ENCODE peak calls at places on chromosomes 2 and 18, in ten cellular contexts. S is H1, D is cardiac muscle cell, R is OCI-LY7, K is dorsolateral prefrontal cortex, Q is WTC11, U is cardiac fibroblast, X is Calu3, N is pancreas, V is neural progenitor cell. I is an unnamed sample.

GRCh38 chr2:174881678-174882077 is 117.4 kb upstream of the CHRNA1 start:
- DNase-seq in S (no peak), D (no peak), R (no peak), K (no peak), Q (no peak), U (no peak), X (no peak), N (no peak), V (peak; percentile 54), I (no peak)

GRCh38 chr2:179263015-179263414 is 1.6 kb downstream of the SESTD1 start:
- DNase-seq in S (no peak), D (peak; percentile 86), R (no peak), K (no peak), Q (no peak), U (peak; percentile 92), X (no peak), N (no peak), V (no peak), I (no peak)

GRCh38 chr2:239002960-239003932 is 155.4 kb downstream of the TWIST2 start:
- DNase-seq in S (no peak), D (peak; percentile 65), R (no peak), K (no peak), Q (no peak), U (peak; percentile 58), X (no peak), N (no peak), V (no peak), I (no peak)

GRCh38 chr2:241357531-241357930 is 1.4 kb downstream of the FARP2 start:
- DNase-seq in S (no peak), D (no peak), R (peak; percentile 18), K (no peak), Q (no peak), U (no peak), X (no peak), N (no peak), V (no peak), I (no peak)

GRCh38 chr18:48545690-48546365 is 7.0 kb downstream of the CTIF start:
- DNase-seq in S (no peak), D (peak; percentile 73), R (no peak), K (peak; percentile 85), Q (peak; percentile 80), U (peak; percentile 92), X (no peak), N (no peak), V (peak; percentile 95), I (peak; percentile 69)

GRCh38 chr2:15708161-15708560 is 116.5 kb downstream of the DDX1 start:
- DNase-seq in S (no peak), D (no peak), R (no peak), K (no peak), Q (no peak), U (no peak), X (no peak), N (no peak), V (no peak), I (no peak)

GRCh38 chr2:120066708-120067547 is 54.1 kb downstream of the EPB41L5 start:
- DNase-seq in S (no peak), D (peak; percentile 55), R (no peak), K (no peak), Q (no peak), U (peak; percentile 19), X (peak; percentile 34), N (no peak), V (no peak), I (no peak)

GRCh38 chr2:96963316-96963715 is 23.1 kb downstream of the FAM178B start:
- DNase-seq in S (no peak), D (no peak), R (no peak), K (no peak), Q (no peak), U (no peak), X (no peak), N (no peak), V (no peak), I (no peak)

GRCh38 chr2:195532255-195532627 is 124.8 kb upstream of the SLC39A10 start:
- DNase-seq in S (no peak), D (no peak), R (no peak), K (no peak), Q (no peak), U (peak; percentile 30), X (no peak), N (no peak), V (no peak), I (no peak)

GRCh38 chr2:195535911-195536522 is 121.0 kb upstream of the SLC39A10 start:
- DNase-seq in S (no peak), D (no peak), R (peak; percentile 36), K (no peak), Q (no peak), U (no peak), X (no peak), N (no peak), V (no peak), I (no peak)

GRCh38 chr2:195532628-195533271 is 124.3 kb upstream of the SLC39A10 start:
- DNase-seq in S (no peak), D (peak; percentile 37), R (peak; percentile 32), K (no peak), Q (no peak), U (peak; percentile 66), X (no peak), N (no peak), V (no peak), I (no peak)

GRCh38 chr2:195531754-195532153 is 125.3 kb upstream of the SLC39A10 start:
- DNase-seq in S (no peak), D (peak; percentile 70), R (no peak), K (no peak), Q (no peak), U (peak; percentile 41), X (no peak), N (no peak), V (no peak), I (no peak)

DNA sequence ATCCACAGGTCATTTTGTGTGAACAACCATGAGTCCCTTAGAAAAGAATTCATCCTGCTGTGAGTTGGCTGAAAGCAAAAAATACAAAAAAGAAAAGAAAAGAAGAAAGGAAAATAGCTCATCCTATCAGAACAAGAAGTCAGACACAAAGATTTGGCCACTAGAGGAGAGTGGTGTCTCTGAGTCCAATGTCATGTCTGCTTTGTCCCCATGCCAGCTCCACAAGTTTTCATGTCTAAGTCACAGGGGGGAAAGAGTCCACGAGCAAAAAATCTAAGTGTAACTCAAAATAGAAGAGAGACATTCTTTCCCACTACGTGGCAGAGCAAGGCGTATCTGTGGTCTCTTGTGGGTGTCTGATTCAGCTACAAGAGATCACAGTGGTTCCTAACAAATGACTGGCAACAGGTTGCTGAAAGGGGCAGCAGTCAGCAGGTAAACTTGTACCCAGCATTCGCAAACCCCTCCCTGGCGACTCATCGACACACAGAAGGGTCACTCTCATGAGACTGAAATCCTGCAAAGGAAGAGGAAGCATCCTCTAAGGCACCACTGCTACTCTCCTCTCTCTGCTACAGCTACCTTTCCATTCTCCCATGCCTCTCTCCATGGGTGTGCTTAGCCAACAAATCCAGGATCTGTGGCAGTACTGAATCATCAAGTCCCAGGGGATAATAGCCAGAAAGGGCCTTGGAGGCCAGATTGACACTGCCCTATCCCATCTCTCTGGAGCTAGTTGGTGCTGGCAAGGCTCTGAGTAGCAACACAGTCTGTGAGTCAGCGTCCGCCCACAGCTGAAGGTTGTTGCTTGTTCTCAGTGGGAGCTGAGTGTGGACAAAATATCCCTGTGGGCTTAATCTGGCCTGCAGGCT is 123.0 kb upstream of the SLC39A10 start:
- DNase-seq in S (no peak), D (peak; percentile 87), R (peak; percentile 39), K (peak; percentile 76), Q (no peak), U (peak; percentile 95), X (no peak), N (no peak), V (no peak), I (no peak)
- TF ChIP-seq CTCF in S (no peak), D (no peak), R (peak; percentile 53), K (no peak), Q (no peak), U (peak; percentile 9), X (no peak), N (no peak), V (no peak), I (no peak)

GRCh38 chr2:6526093-6526824 is 339.4 kb downstream of the CMPK2 start:
- DNase-seq in S (no peak), D (no peak), R (peak; percentile 78), K (no peak), Q (no peak), U (no peak), X (peak; percentile 46), N (no peak), V (peak; percentile 76), I (no peak)
- TF ChIP-seq CTCF in S (peak; percentile 62), D (no peak), R (peak; percentile 96), K (no peak), Q (peak; percentile 14), U (no peak), X (no peak), N (peak; percentile 48), V (peak; percentile 81), I (no peak)

DNA sequence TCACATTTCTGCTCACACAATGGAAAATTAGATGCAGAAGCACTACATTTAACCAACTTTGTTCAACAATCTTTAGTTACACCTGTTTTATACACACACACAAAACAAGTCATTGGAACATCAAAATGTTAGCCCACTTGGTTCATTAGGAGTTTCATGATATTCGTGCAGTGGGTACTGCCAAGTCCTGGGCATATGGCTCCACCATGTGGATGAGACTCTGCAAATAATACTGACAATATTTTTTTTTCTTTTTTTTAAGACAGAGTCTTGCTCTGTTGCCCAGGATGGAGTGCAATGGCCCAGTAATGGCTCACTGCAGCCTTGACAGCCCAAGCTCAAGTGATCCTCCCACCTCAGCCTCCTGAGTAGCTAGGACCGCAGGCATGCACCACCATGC is 34.5 kb upstream of the GRB14 start:
- DNase-seq in S (no peak), D (peak; percentile 22), R (no peak), K (no peak), Q (no peak), U (peak; percentile 63), X (peak; percentile 5), N (no peak), V (no peak), I (no peak)
- TF ChIP-seq CTCF in S (peak; percentile 32), D (no peak), R (no peak), K (no peak), Q (no peak), U (no peak), X (no peak), N (no peak), V (peak; percentile 7), I (no peak)

GRCh38 chr2:218125626-218126080 is at the start of gene CXCR2:
- DNase-seq in S (no peak), D (no peak), R (no peak), K (no peak), Q (no peak), U (no peak), X (no peak), N (no peak), V (no peak), I (no peak)
- TF ChIP-seq CTCF in S (peak; percentile 7), D (peak; percentile 14), R (no peak), K (no peak), Q (no peak), U (no peak), X (no peak), N (no peak), V (no peak), I (no peak)

GRCh38 chr2:20514596-20515269 is 67.9 kb downstream of the RHOB start:
- DNase-seq in S (no peak), D (peak; percentile 98), R (no peak), K (peak; percentile 20), Q (no peak), U (peak; percentile 98), X (peak; percentile 86), N (no peak), V (no peak), I (no peak)
- TF ChIP-seq CTCF in S (no peak), D (no peak), R (no peak), K (no peak), Q (no peak), U (no peak), X (no peak), N (no peak), V (no peak), I (no peak)